ENCODE peak calls at places on chromosome 18, in five cellular contexts. X, D, N, R and E are unnamed samples.

GRCh38 chr18:50469380-50469781 is 90.5 kb upstream of the MAPK4 start:
- DNase-seq in X (no peak), D (peak; percentile 11), N (peak; percentile 44), R (no peak), E (no peak)

GRCh38 chr18:69774831-69775230 is 172.8 kb downstream of the CD226 start:
- DNase-seq in X (no peak), D (no peak), N (no peak), R (no peak), E (no peak)

GRCh38 chr18:76433788-76434187 is 61.3 kb downstream of the ZNF516 start:
- DNase-seq in X (no peak), D (no peak), N (no peak), R (no peak), E (no peak)

GRCh38 chr18:12606592-12607315 is 51.2 kb downstream of the SPIRE1 start:
- DNase-seq in X (no peak), D (no peak), N (no peak), R (peak; percentile 50), E (peak; percentile 83)

GRCh38 chr18:51668632-51669031 is 471.2 kb upstream of the MEX3C start:
- DNase-seq in X (no peak), D (no peak), N (no peak), R (no peak), E (no peak)

GRCh38 chr18:845152-845819 is 33.2 kb upstream of the YES1 start:
- DNase-seq in X (no peak), D (no peak), N (peak; percentile 18), R (peak; percentile 73), E (peak; percentile 94)

GRCh38 chr18:10301831-10302483 is 152.5 kb upstream of the APCDD1 start:
- DNase-seq in X (no peak), D (no peak), N (no peak), R (no peak), E (no peak)

GRCh38 chr18:77559274-77559910 is 309.7 kb downstream of the GALR1 start:
- DNase-seq in X (no peak), D (no peak), N (no peak), R (no peak), E (no peak)

GRCh38 chr18:44564922-44565321 is 115.8 kb upstream of the SETBP1 start:
- DNase-seq in X (no peak), D (no peak), N (no peak), R (no peak), E (no peak)

GRCh38 chr18:30358545-30358944 is 684.0 kb downstream of the DSC3 start:
- DNase-seq in X (no peak), D (no peak), N (no peak), R (no peak), E (peak; percentile 66)

GRCh38 chr18:37222383-37223378 is 342.9 kb downstream of the CELF4 start:
- DNase-seq in X (no peak), D (no peak), N (no peak), R (peak; percentile 2), E (no peak)

GRCh38 chr18:27599202-27599829 is 414.2 kb upstream of the CHST9 start:
- DNase-seq in X (no peak), D (no peak), N (peak; percentile 14), R (peak; percentile 39), E (peak; percentile 68)

GRCh38 chr18:10402876-10403559 is 51.4 kb upstream of the APCDD1 start:
- DNase-seq in X (no peak), D (no peak), N (no peak), R (no peak), E (no peak)

GRCh38 chr18:61322265-61322873 is 10.9 kb upstream of the CDH20 start:
- DNase-seq in X (no peak), D (no peak), N (peak; percentile 38), R (peak; percentile 32), E (peak; percentile 66)

GRCh38 chr18:3869848-3870247 is 419.9 kb downstream of the TGIF1 start:
- DNase-seq in X (no peak), D (no peak), N (no peak), R (peak; percentile 77), E (peak; percentile 72)

GRCh38 chr18:77062518-77063003 is 70.0 kb downstream of the MBP start:
- DNase-seq in X (peak; percentile 36), D (no peak), N (no peak), R (no peak), E (no peak)

GRCh38 chr18:709771-710170 is 2.7 kb downstream of the ENOSF1 start:
- DNase-seq in X (peak; percentile 9), D (no peak), N (no peak), R (no peak), E (peak; percentile 4)

GRCh38 chr18:23809411-23809810 is 120.2 kb downstream of the LAMA3 start:
- DNase-seq in X (no peak), D (no peak), N (no peak), R (no peak), E (no peak)

GRCh38 chr18:12839526-12840196 is 44.4 kb downstream of the PTPN2 start:
- DNase-seq in X (no peak), D (no peak), N (no peak), R (no peak), E (no peak)

GRCh38 chr18:55116855-55117254 is 157.6 kb upstream of the CCDC68 start:
- DNase-seq in X (no peak), D (no peak), N (no peak), R (no peak), E (no peak)

GRCh38 chr18:36078751-36079529 is 11.6 kb upstream of the RPRD1A start:
- DNase-seq in X (no peak), D (no peak), N (no peak), R (no peak), E (no peak)

GRCh38 chr18:35973650-35974049 is 1.2 kb downstream of the RMP24 start:
- DNase-seq in X (no peak), D (no peak), N (no peak), R (no peak), E (no peak)

GRCh38 chr18:51401912-51402311 is 204.4 kb upstream of the MEX3C start:
- DNase-seq in X (no peak), D (no peak), N (no peak), R (no peak), E (no peak)

GRCh38 chr18:13892098-13892497 is 23.2 kb downstream of the MC2R start:
- DNase-seq in X (no peak), D (no peak), N (no peak), R (no peak), E (no peak)

GRCh38 chr18:13889661-13890060 is 25.7 kb downstream of the MC2R start:
- DNase-seq in X (no peak), D (no peak), N (no peak), R (peak; percentile 4), E (peak; percentile 56)

GRCh38 chr18:13885009-13885408 is 30.3 kb downstream of the MC2R start:
- DNase-seq in X (no peak), D (no peak), N (no peak), R (no peak), E (no peak)

GRCh38 chr18:13890962-13891361 is 24.4 kb downstream of the MC2R start:
- DNase-seq in X (no peak), D (no peak), N (no peak), R (no peak), E (no peak)

DNA sequence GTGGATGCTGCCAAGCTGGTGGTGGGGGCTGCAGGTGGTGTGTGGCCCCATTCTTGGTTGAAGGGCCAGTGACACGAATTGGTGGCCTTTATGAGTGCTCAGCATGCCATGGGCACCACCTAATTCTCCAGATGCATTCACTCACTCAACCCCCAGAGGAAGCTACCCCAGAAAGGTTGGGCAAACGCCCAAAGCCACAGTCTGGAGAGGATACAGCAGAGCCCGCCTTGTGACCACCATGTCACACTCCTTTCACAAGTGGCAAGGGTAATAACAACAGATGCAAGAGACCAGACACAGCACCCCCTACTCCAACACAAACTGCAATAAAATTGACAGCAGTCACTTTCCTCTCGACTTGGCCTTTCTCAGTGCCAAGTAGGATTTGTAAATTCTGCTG is 27.0 kb downstream of the MC2R start:
- DNase-seq in X (no peak), D (no peak), N (no peak), R (no peak), E (no peak)
- H3K9me3 ChIP-seq in X (no peaks in the 10 kb centered on the region), D (no peaks in the 10 kb centered on the region), N (no peaks in the 10 kb centered on the region), R (no peaks in the 10 kb centered on the region), E (no peaks in the 10 kb centered on the region)

GRCh38 chr18:66473882-66474281 is 130.0 kb downstream of the CDH19 start:
- DNase-seq in X (no peak), D (no peak), N (no peak), R (no peak), E (peak; percentile 49)
- H3K9me3 ChIP-seq in X (no peaks in the 10 kb centered on the region), D (no peaks in the 10 kb centered on the region), N (no peaks in the 10 kb centered on the region), R (no peaks in the 10 kb centered on the region), E (no peaks in the 10 kb centered on the region)

GRCh38 chr18:33906046-33906445 is 318.7 kb downstream of the NOL4 start:
- DNase-seq in X (no peak), D (no peak), N (no peak), R (no peak), E (no peak)

GRCh38 chr18:33901894-33902512 is 322.7 kb downstream of the NOL4 start:
- DNase-seq in X (no peak), D (no peak), N (no peak), R (no peak), E (no peak)

GRCh38 chr18:33898427-33898826 is 320.4 kb downstream of the ASXL3 start:
- DNase-seq in X (no peak), D (no peak), N (no peak), R (no peak), E (no peak)

DNA sequence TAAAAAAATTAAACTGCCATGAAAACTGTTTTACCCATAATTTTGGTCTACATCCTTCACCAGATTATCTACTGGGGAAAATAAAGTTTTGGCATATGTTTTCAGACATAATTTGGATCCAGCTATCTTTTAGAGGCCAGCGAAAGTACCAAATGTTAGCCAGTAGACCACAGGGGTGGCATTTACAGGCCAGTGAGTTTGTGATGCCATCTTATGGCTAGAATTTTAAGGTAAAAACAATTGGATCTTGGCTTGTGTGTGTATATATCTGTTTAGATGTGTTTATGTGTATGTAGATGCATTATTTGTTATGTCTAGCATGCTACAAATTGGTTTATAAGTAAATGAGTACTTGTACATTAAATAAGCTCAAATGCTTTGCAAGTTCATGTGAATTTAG is 322.6 kb downstream of the ASXL3 start:
- DNase-seq in X (no peak), D (no peak), N (no peak), R (no peak), E (no peak)
- H3K9me3 ChIP-seq in X (peaks cover 9% of the 10 kb centered on the region), D (no peaks in the 10 kb centered on the region), N (no peaks in the 10 kb centered on the region), R (no peaks in the 10 kb centered on the region), E (no peaks in the 10 kb centered on the region)

GRCh38 chr18:78803104-78803503 is 176.5 kb upstream of the SALL3 start:
- DNase-seq in X (no peak), D (no peak), N (no peak), R (no peak), E (no peak)

GRCh38 chr18:78798402-78799175 is 181.0 kb upstream of the SALL3 start:
- DNase-seq in X (no peak), D (no peak), N (no peak), R (no peak), E (no peak)

GRCh38 chr18:78804206-78805030 is 175.2 kb upstream of the SALL3 start:
- DNase-seq in X (no peak), D (no peak), N (no peak), R (no peak), E (no peak)

GRCh38 chr18:78799382-78800089 is 180.1 kb upstream of the SALL3 start:
- DNase-seq in X (no peak), D (no peak), N (no peak), R (no peak), E (no peak)

DNA sequence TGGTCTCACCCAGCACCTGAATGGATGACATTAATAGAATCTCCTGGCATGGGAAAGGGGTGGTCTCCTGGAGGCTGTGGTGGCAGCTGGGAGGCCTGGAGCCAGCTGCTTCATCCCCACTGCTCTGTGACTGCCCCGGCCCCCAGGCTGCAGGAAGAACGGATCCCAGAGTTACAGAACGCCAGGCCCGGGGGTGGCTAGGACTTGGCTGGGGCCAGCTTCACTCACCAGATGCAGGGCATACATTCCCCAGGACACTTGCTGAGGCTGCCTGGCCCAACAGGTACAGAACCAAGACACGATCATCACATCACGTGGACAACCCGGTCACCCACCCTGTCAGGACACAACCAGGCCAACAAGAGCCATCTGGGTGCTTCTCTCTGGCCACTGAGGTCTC is 178.6 kb upstream of the SALL3 start:
- DNase-seq in X (no peak), D (no peak), N (no peak), R (no peak), E (no peak)
- H3K9me3 ChIP-seq in X (no peaks in the 10 kb centered on the region), D (no peaks in the 10 kb centered on the region), N (no peaks in the 10 kb centered on the region), R (no peaks in the 10 kb centered on the region), E (no peaks in the 10 kb centered on the region)